ENCODE peak calls at places on chromosomes 6 and 20, in seven cellular contexts. D, K, F, H, B, X and L are unnamed samples.

GRCh38 chr20:10093087-10093591 is 58.4 kb downstream of the ANKEF1 start:
- DNase-seq in D (no peak), K (no peak), F (no peak), H (no peak), B (peak), X (peak), L (no peak)

GRCh38 chr20:36975085-36975829 is 23.7 kb upstream of the SAMHD1 start:
- DNase-seq in D (no peak), K (no peak), F (no peak), H (no peak), B (no peak), X (no peak), L (no peak)

GRCh38 chr6:28710466-28711191 is 184.9 kb downstream of the GPX5 start:
- DNase-seq in D (no peak), K (no peak), F (peak), H (no peak), B (no peak), X (peak), L (no peak)

GRCh38 chr6:3484240-3484639 is 27.4 kb upstream of the SLC22A23 start:
- DNase-seq in D (no peak), K (no peak), F (no peak), H (no peak), B (no peak), X (peak), L (no peak)

GRCh38 chr6:162029873-162030576 is 697.5 kb downstream of the PRKN start:
- DNase-seq in D (no peak), K (no peak), F (no peak), H (no peak), B (no peak), X (no peak), L (no peak)

GRCh38 chr6:134026597-134026996 is 25.8 kb downstream of the SLC2A12 start:
- DNase-seq in D (no peak), K (no peak), F (no peak), H (no peak), B (no peak), X (peak), L (no peak)

GRCh38 chr6:39204646-39205244 is 24.5 kb downstream of the KCNK5 start:
- DNase-seq in D (no peak), K (no peak), F (no peak), H (no peak), B (no peak), X (no peak), L (no peak)

GRCh38 chr6:79570129-79570801 is 33.0 kb upstream of the LCA5 start:
- DNase-seq in D (peak), K (no peak), F (no peak), H (no peak), B (peak), X (peak), L (peak)

GRCh38 chr6:17042422-17043147 is 59.3 kb upstream of the STMND1 start:
- DNase-seq in D (peak), K (no peak), F (no peak), H (peak), B (peak), X (peak), L (no peak)

GRCh38 chr6:14269434-14269833 is 151.9 kb downstream of the CD83 start:
- DNase-seq in D (no peak), K (no peak), F (no peak), H (no peak), B (no peak), X (no peak), L (no peak)

GRCh38 chr20:49510562-49511117 is 28.2 kb upstream of the KCNB1 start:
- DNase-seq in D (no peak), K (peak), F (no peak), H (peak), B (no peak), X (no peak), L (peak)

GRCh38 chr20:17761612-17762011 is 61.8 kb downstream of the BANF2 start:
- DNase-seq in D (no peak), K (no peak), F (no peak), H (no peak), B (no peak), X (peak), L (no peak)

GRCh38 chr6:7628479-7628878 is 38.5 kb downstream of the SNRNP48 start:
- DNase-seq in D (no peak), K (no peak), F (no peak), H (no peak), B (no peak), X (peak), L (no peak)

GRCh38 chr6:143177706-143178105 is 117.0 kb downstream of the AIG1 start:
- DNase-seq in D (no peak), K (no peak), F (no peak), H (no peak), B (no peak), X (no peak), L (no peak)

GRCh38 chr6:130296854-130297253 is 69.0 kb upstream of the TMEM200A start:
- DNase-seq in D (no peak), K (no peak), F (no peak), H (no peak), B (no peak), X (no peak), L (no peak)

GRCh38 chr6:148323344-148323743 is 19.3 kb upstream of the SASH1 start:
- DNase-seq in D (no peak), K (no peak), F (no peak), H (no peak), B (no peak), X (peak), L (no peak)

GRCh38 chr6:7108196-7108963 is 619 bp downstream of the RREB1 start:
- DNase-seq in D (peak), K (peak), F (peak), H (peak), B (peak), X (peak), L (peak)

GRCh38 chr20:33785503-33785902 is 25.6 kb upstream of the CHMP4B start:
- DNase-seq in D (no peak), K (no peak), F (no peak), H (no peak), B (no peak), X (no peak), L (no peak)

GRCh38 chr20:63945921-63946920 is 10.0 kb downstream of the UCKL1 start:
- DNase-seq in D (peak), K (peak), F (no peak), H (peak), B (peak), X (no peak), L (peak)

GRCh38 chr6:43922423-43923375 is 152.7 kb downstream of the VEGFA start:
- DNase-seq in D (peak), K (no peak), F (no peak), H (no peak), B (no peak), X (no peak), L (no peak)

GRCh38 chr20:44198872-44199271 is 11.7 kb downstream of the OSER1 start:
- DNase-seq in D (no peak), K (no peak), F (no peak), H (no peak), B (no peak), X (no peak), L (no peak)

GRCh38 chr6:84348801-84349200 is 121.4 kb upstream of the CEP162 start:
- DNase-seq in D (no peak), K (no peak), F (no peak), H (no peak), B (no peak), X (peak), L (no peak)

GRCh38 chr20:24567508-24567907 is 98.1 kb downstream of the SYNDIG1 start:
- DNase-seq in D (no peak), K (no peak), F (no peak), H (no peak), B (no peak), X (no peak), L (no peak)

GRCh38 chr6:166507380-166507779 is 79.1 kb downstream of the RAMACL start:
- DNase-seq in D (no peak), K (no peak), F (no peak), H (no peak), B (no peak), X (no peak), L (no peak)

GRCh38 chr6:48613221-48613949 is 502.4 kb upstream of the PTCHD4 start:
- DNase-seq in D (no peak), K (no peak), F (no peak), H (no peak), B (no peak), X (no peak), L (no peak)

GRCh38 chr6:7671581-7671980 is 54.3 kb upstream of the BMP6 start:
- DNase-seq in D (no peak), K (no peak), F (no peak), H (no peak), B (no peak), X (no peak), L (no peak)

GRCh38 chr6:154404791-154405400 is 48.3 kb upstream of the IPCEF1 start:
- DNase-seq in D (no peak), K (no peak), F (no peak), H (no peak), B (no peak), X (no peak), L (no peak)

GRCh38 chr6:39847216-39847615 is 55.0 kb downstream of the DAAM2 start:
- DNase-seq in D (no peak), K (no peak), F (no peak), H (no peak), B (no peak), X (no peak), L (peak)

GRCh38 chr6:12776291-12776690 is 59.7 kb downstream of the PHACTR1 start:
- DNase-seq in D (no peak), K (no peak), F (no peak), H (no peak), B (no peak), X (no peak), L (no peak)

GRCh38 chr20:51631011-51631950 is 88.8 kb upstream of the NFATC2 start:
- DNase-seq in D (no peak), K (peak), F (no peak), H (no peak), B (peak), X (peak), L (no peak)

GRCh38 chr20:56616704-56617103 is 12.4 kb upstream of the TFAP2C start:
- DNase-seq in D (no peak), K (no peak), F (no peak), H (no peak), B (no peak), X (no peak), L (no peak)

DNA sequence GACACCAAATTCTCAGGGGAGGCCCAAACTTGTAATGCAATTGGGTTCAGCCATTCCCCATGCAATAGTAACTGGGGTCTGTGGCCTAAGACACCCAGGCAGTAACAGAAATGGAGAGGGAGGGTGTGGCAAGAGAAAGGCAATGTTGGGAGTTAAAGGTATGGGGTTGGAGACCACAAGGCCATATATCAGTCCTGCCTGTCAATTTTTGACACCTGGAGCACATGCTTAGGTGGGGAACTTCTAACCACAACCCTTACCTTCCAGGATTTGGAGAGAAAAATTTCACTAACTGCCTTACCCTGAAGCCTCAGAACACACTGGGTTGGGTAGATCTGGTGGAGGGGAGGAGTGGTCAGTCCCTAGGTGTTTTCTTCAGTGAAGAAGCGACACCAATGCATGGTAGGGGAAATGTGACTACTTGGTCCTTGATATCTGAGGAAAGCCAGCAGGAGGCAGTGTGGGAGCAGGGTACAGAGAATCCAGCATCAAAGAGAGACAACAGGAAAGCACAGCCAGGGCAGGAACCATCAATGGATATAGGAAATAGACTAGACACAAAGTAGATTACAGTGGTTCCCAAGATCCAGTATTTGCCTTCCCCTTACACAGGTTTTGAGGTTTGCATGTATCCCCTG is 6.8 kb upstream of the USP49 start:
- DNase-seq in D (no peak), K (no peak), F (no peak), H (no peak), B (peak), X (no peak), L (no peak)
- H3K4me3 ChIP-seq in D (no peak), K (no peak), F (no peak), H (no peak), B (no peak), X (no peak), L (no peak)

DNA sequence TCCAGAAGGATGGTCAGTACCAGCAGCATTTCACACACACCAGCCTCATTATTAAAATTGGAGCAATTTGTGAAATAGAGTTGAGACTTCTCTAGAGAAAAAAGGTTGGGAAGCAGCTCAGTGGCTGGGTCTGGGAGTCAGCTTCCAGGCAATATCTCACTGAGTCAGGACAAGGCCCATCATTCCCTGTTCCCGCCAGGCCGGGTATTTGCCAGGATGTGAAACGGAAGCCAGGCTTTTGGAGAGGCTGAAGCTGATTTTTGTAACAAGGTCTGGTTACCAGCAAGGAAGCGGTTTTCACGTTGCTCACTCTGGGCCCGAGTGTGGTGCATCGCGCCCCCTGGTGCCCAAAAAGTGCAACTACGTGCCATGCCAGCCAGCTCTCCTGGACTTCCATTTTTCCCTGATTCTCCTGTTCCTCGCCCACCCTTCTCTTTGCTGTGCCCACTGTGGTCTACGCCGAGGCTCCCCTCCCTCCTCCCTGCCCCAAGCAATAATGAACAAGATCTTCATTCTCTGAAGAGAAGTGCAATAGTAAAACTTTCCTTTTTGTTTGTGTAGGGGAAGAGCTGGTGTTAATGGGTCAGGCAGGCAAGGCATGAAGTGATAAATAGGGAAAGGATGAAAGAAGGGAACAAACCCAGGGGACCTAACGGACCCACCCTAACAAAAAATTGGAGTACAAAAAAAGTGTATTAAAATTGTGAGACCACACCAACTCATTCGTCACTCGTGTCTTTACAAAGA is 67.1 kb downstream of the ZBTB2 start:
- DNase-seq in D (peak), K (peak), F (peak), H (peak), B (peak), X (peak), L (peak)
- TF ChIP-seq CTCF in D (peak), K (peak), F (peak), H (peak), B (peak), X (peak), L (peak)

GRCh38 chr20:26208296-26209091 is 511.8 kb upstream of the ZNF337 start:
- DNase-seq in D (peak), K (peak), F (peak), H (peak), B (no peak), X (no peak), L (no peak)
- H3K4me3 ChIP-seq in D (no peak), K (peak), F (no peak), H (no peak), B (no peak), X (peak), L (peak)

GRCh38 chr6:100665041-100665380 is 200.3 kb upstream of the SIM1 start:
- DNase-seq in D (no peak), K (no peak), F (peak), H (no peak), B (no peak), X (no peak), L (no peak)

GRCh38 chr6:100663219-100663863 is 198.6 kb upstream of the SIM1 start:
- DNase-seq in D (no peak), K (no peak), F (no peak), H (no peak), B (no peak), X (peak), L (no peak)

GRCh38 chr6:100658486-100658885 is 193.8 kb upstream of the SIM1 start:
- DNase-seq in D (no peak), K (no peak), F (no peak), H (no peak), B (no peak), X (no peak), L (no peak)

GRCh38 chr6:100670056-100670455 is 205.3 kb upstream of the SIM1 start:
- DNase-seq in D (no peak), K (no peak), F (no peak), H (no peak), B (no peak), X (no peak), L (no peak)

GRCh38 chr6:100664274-100665040 is 199.7 kb upstream of the SIM1 start:
- DNase-seq in D (no peak), K (no peak), F (peak), H (no peak), B (no peak), X (peak), L (no peak)
- TF ChIP-seq CTCF in D (peak), K (peak), F (peak), H (peak), B (peak), X (peak), L (peak)